ENCODE peak calls at places on chromosomes 16 and 17, in four cellular contexts. Y, B, L and T are unnamed samples.

GRCh38 chr16:15141586-15141985 is 47.5 kb upstream of the RRN3 start:
- DNase-seq in Y (no peak), B (no peak), L (no peak), T (no peak)

GRCh38 chr17:77424585-77425344 is 284.0 kb downstream of the SEC14L1 start:
- DNase-seq in Y (no peak), B (peak; percentile 96), L (no peak), T (no peak)

GRCh38 chr17:20173091-20173490 is 163.9 kb downstream of the SPECC1 start:
- DNase-seq in Y (no peak), B (no peak), L (no peak), T (no peak)

GRCh38 chr17:72102366-72102765 is 18.5 kb upstream of the SOX9 start:
- DNase-seq in Y (no peak), B (no peak), L (no peak), T (no peak)

GRCh38 chr17:57622886-57623433 is 122.1 kb downstream of the CCDC182 start:
- DNase-seq in Y (no peak), B (peak; percentile 85), L (peak; percentile 85), T (no peak)

GRCh38 chr16:19883296-19883951 is 1.2 kb downstream of the GPRC5B start:
- DNase-seq in Y (no peak), B (peak; percentile 25), L (peak; percentile 93), T (peak; percentile 64)

GRCh38 chr16:28623172-28623711 is 13.4 kb upstream of the SULT1A1 start:
- DNase-seq in Y (no peak), B (no peak), L (no peak), T (peak; percentile 39)

GRCh38 chr17:19315104-19315503 is 47.4 kb downstream of the B9D1 start:
- DNase-seq in Y (no peak), B (no peak), L (no peak), T (no peak)

GRCh38 chr16:87927195-87927562 is 9.2 kb downstream of the CA5A start:
- DNase-seq in Y (no peak), B (no peak), L (peak; percentile 46), T (no peak)

GRCh38 chr17:65592131-65592965 is 30.9 kb upstream of the AXIN2 start:
- DNase-seq in Y (no peak), B (no peak), L (no peak), T (peak; percentile 52)

GRCh38 chr17:51000835-51001638 is 119.6 kb downstream of the SPAG9 start:
- DNase-seq in Y (no peak), B (peak; percentile 78), L (peak; percentile 71), T (no peak)

GRCh38 chr17:248337-249235 is 67.1 kb upstream of the DOC2B start:
- DNase-seq in Y (no peak), B (no peak), L (no peak), T (no peak)

GRCh38 chr17:65099941-65100315 is 37.2 kb upstream of the RGS9 start:
- DNase-seq in Y (no peak), B (peak; percentile 60), L (no peak), T (peak; percentile 51)

GRCh38 chr17:34987232-34987631 is 6.9 kb downstream of the LIG3 start:
- DNase-seq in Y (no peak), B (no peak), L (no peak), T (no peak)

GRCh38 chr17:76138234-76138895 is 2.7 kb downstream of the FOXJ1 start:
- DNase-seq in Y (no peak), B (no peak), L (peak; percentile 66), T (peak; percentile 66)

GRCh38 chr16:86685071-86685470 is 106.7 kb downstream of the FOXL1 start:
- DNase-seq in Y (no peak), B (no peak), L (no peak), T (no peak)

GRCh38 chr16:11354733-11355574 is 9.7 kb downstream of the RMI2 start:
- DNase-seq in Y (no peak), B (peak; percentile 92), L (no peak), T (no peak)

GRCh38 chr16:85334718-85335583 is 222.7 kb upstream of the CIBAR2 start:
- DNase-seq in Y (no peak), B (no peak), L (peak; percentile 81), T (peak; percentile 77)

GRCh38 chr16:61148930-61149329 is 887.3 kb downstream of the CDH8 start:
- DNase-seq in Y (no peak), B (no peak), L (peak; percentile 38), T (no peak)

GRCh38 chr17:13346592-13346991 is 255.1 kb downstream of the HS3ST3A1 start:
- DNase-seq in Y (no peak), B (no peak), L (no peak), T (no peak)

GRCh38 chr16:57133101-57133500 is 40.7 kb downstream of the CPNE2 start:
- DNase-seq in Y (no peak), B (no peak), L (no peak), T (no peak)

GRCh38 chr16:57132470-57132869 is 40.1 kb downstream of the CPNE2 start:
- DNase-seq in Y (no peak), B (no peak), L (no peak), T (no peak)

GRCh38 chr16:57134982-57135381 is 42.6 kb downstream of the CPNE2 start:
- DNase-seq in Y (no peak), B (no peak), L (no peak), T (no peak)

GRCh38 chr16:57131351-57131970 is 39.1 kb downstream of the CPNE2 start:
- DNase-seq in Y (no peak), B (no peak), L (no peak), T (no peak)

GRCh38 chr16:57133911-57134310 is 41.5 kb downstream of the CPNE2 start:
- DNase-seq in Y (no peak), B (no peak), L (no peak), T (no peak)
- H3K9ac ChIP-seq in Y (no peak overlapping the region), B (no peak overlapping the region), L (no peak overlapping the region), T (no peak overlapping the region)

DNA sequence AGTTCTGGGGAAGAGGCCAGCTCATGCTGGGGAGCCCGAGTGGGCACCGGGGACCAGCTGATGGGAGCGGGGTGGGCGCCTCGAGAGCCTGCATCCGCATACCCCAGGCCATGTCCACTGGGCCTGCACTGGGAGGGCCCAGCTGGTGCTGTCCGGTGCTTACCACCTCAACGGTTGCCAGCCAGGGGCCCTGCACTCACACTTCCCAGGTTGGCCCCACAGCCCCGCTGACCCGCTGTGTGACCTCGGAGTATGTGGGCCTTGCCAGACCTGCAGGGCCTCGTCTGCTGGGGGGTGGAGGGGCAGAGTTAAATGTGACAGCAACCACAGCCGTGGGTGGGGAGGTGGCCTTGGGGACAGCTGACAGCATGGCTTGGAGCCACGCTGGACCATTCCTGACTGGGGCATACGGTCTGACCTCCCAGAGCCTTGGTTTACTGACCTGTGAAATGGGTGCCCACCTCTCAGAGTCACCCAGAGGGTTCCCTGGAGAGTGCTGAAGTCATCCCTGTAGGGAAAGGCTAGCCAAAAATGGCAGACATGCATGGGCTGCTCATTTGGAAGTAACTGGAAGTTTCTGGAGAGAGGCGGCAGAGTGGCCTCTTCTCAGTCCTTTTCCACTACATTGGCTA is 5.4 kb upstream of the GAA start:
- DNase-seq in Y (no peak), B (no peak), L (no peak), T (no peak)
- H3K56ac ChIP-seq in Y (no peak overlapping the region), B (no peak overlapping the region), L (no peak overlapping the region), T (no peak overlapping the region)

GRCh38 chr17:2869604-2870003 is 73.4 kb downstream of the RAP1GAP2 start:
- DNase-seq in Y (no peak), B (no peak), L (no peak), T (peak; percentile 46)
- H2AK5ac ChIP-seq in Y (no peak overlapping the region), B (no peak overlapping the region), L (no peak overlapping the region), T (no peak overlapping the region)

GRCh38 chr16:72311426-72311825 is 139.5 kb upstream of the PMFBP1 start:
- DNase-seq in Y (no peak), B (peak; percentile 13), L (peak; percentile 70), T (no peak)
- H3K9ac ChIP-seq in Y (no peak overlapping the region), B (no peak overlapping the region), L (no peak overlapping the region), T (no peak overlapping the region)

GRCh38 chr17:47388825-47389224 is 65.1 kb downstream of the EFCAB13 start:
- DNase-seq in Y (no peak), B (no peak), L (no peak), T (no peak)
- H3K56ac ChIP-seq in Y (no peak overlapping the region), B (no peak overlapping the region), L (no peak overlapping the region), T (no peak overlapping the region)